ENCODE peak calls at places on chromosomes 16 and 17, in six cellular contexts. A, E, Y, V, O and G are unnamed samples.

GRCh38 chr17:76452646-76453430 is at the start of gene UBE2O:
- DNase-seq in E (peak; percentile 72), Y (peak; percentile 87), O (peak; percentile 84), V (peak; percentile 93), A (peak; percentile 88), G (peak; percentile 74)

GRCh38 chr16:66274335-66275110 is 92.0 kb upstream of the CDH5 start:
- DNase-seq in O (peak; percentile 71), E (no peak), V (peak; percentile 72), A (no peak), Y (peak; percentile 73), G (no peak)

GRCh38 chr16:25747160-25747758 is 55.5 kb downstream of the HS3ST4 start:
- DNase-seq in O (peak; percentile 1), A (no peak), E (no peak), Y (no peak), V (peak; percentile 55), G (no peak)

GRCh38 chr17:13118311-13118710 is 100.5 kb upstream of the ELAC2 start:
- DNase-seq in Y (no peak), V (no peak), O (no peak), E (no peak), A (no peak), G (no peak)

GRCh38 chr16:81553814-81554675 is 109.4 kb downstream of the CMIP start:
- DNase-seq in Y (peak; percentile 26), O (no peak), A (no peak), E (no peak), V (no peak), G (no peak)

GRCh38 chr16:74691093-74691855 is 9.4 kb downstream of the MLKL start:
- DNase-seq in A (no peak), E (no peak), V (no peak), Y (peak; percentile 50), O (peak; percentile 55), G (no peak)

GRCh38 chr16:88773812-88774291 is 11.2 kb downstream of the PIEZO1 start:
- DNase-seq in E (peak; percentile 47), O (peak; percentile 63), V (no peak), A (no peak), Y (peak; percentile 43), G (peak; percentile 82)

GRCh38 chr16:57512296-57513001 is 23.9 kb downstream of the CCDC102A start:
- DNase-seq in O (no peak), A (no peak), V (no peak), Y (no peak), E (no peak), G (no peak)

GRCh38 chr17:31522987-31523495 is 131.6 kb downstream of the RAB11FIP4 start:
- DNase-seq in Y (no peak), A (no peak), V (no peak), O (no peak), E (no peak), G (no peak)

GRCh38 chr17:27535178-27535928 is 79.1 kb downstream of the KSR1 start:
- DNase-seq in Y (peak; percentile 38), V (no peak), A (no peak), O (no peak), E (no peak), G (no peak)

GRCh38 chr17:35074711-35075707 is 11.5 kb upstream of the RFFL start:
- DNase-seq in Y (peak; percentile 42), E (no peak), O (no peak), V (no peak), A (no peak), G (no peak)

GRCh38 chr16:84842516-84843148 is 22.8 kb downstream of the CRISPLD2 start:
- DNase-seq in V (no peak), E (no peak), Y (no peak), O (no peak), A (no peak), G (no peak)

GRCh38 chr17:14622622-14623101 is 321.8 kb downstream of the HS3ST3B1 start:
- DNase-seq in V (no peak), A (no peak), O (no peak), Y (no peak), E (no peak), G (no peak)

GRCh38 chr16:58128721-58129096 is 472 bp downstream of the CFAP20 start:
- DNase-seq in O (no peak), E (no peak), A (no peak), V (peak; percentile 18), Y (no peak), G (no peak)

GRCh38 chr17:6780886-6781285 is 4.9 kb downstream of the FBXO39 start:
- DNase-seq in A (no peak), V (no peak), E (no peak), Y (no peak), O (peak; percentile 11), G (no peak)

GRCh38 chr17:8123695-8124349 is at the start of gene HES7:
- DNase-seq in Y (no peak), E (no peak), V (peak; percentile 57), A (no peak), O (no peak), G (no peak)

GRCh38 chr17:49523706-49524472 is 28.8 kb downstream of the NGFR start:
- DNase-seq in O (no peak), A (no peak), E (no peak), Y (no peak), V (no peak), G (no peak)

GRCh38 chr16:26598061-26598460 is 468.7 kb upstream of the C16orf82 start:
- DNase-seq in E (no peak), A (no peak), O (no peak), Y (peak; percentile 72), V (no peak), G (peak; percentile 25)

GRCh38 chr16:3965781-3966582 is 85.5 kb upstream of the CREBBP start:
- DNase-seq in V (no peak), E (no peak), Y (no peak), O (no peak), A (no peak), G (no peak)

GRCh38 chr16:50462793-50463507 is 85.2 kb upstream of the NKD1 start:
- DNase-seq in Y (no peak), O (no peak), A (no peak), V (no peak), E (no peak), G (no peak)

GRCh38 chr17:17119533-17119932 is 77.3 kb downstream of the MPRIP start:
- DNase-seq in E (no peak), O (peak; percentile 37), V (no peak), A (no peak), Y (peak; percentile 73), G (no peak)

GRCh38 chr16:31451681-31452351 is 7.5 kb upstream of the ARMC5 start:
- DNase-seq in O (peak; percentile 73), V (peak; percentile 80), A (no peak), Y (peak; percentile 83), E (peak; percentile 34), G (peak; percentile 64)

GRCh38 chr17:28226563-28226962 is 92.4 kb upstream of the TMEM97 start:
- DNase-seq in A (no peak), Y (no peak), V (no peak), E (no peak), O (no peak), G (no peak)

GRCh38 chr17:12665263-12666210 is at the start of gene MYOCD:
- DNase-seq in V (no peak), Y (peak; percentile 19), E (peak; percentile 37), A (peak; percentile 7), O (no peak), G (peak; percentile 50)

GRCh38 chr16:15650698-15651161 is 685 bp downstream of the NDE1 start:
- DNase-seq in Y (peak; percentile 29), V (no peak), E (peak; percentile 46), A (no peak), O (peak; percentile 14), G (no peak)

GRCh38 chr17:27631409-27631755 is 394 bp downstream of the LGALS9 start:
- DNase-seq in V (no peak), E (no peak), O (no peak), Y (no peak), A (no peak), G (no peak)

GRCh38 chr16:23950898-23951297 is 115.1 kb downstream of the PRKCB start:
- DNase-seq in A (no peak), V (peak; percentile 38), E (no peak), O (no peak), Y (no peak), G (no peak)

GRCh38 chr17:72778161-72779151 is 314.0 kb downstream of the SLC39A11 start:
- DNase-seq in V (no peak), Y (no peak), A (no peak), O (no peak), E (no peak), G (no peak)

GRCh38 chr17:80482058-80482318 is 5.6 kb upstream of the NPTX1 start:
- DNase-seq in A (no peak), Y (no peak), O (no peak), V (no peak), E (no peak), G (no peak)

GRCh38 chr17:49687878-49688491 is 10.1 kb upstream of the SPOP start:
- DNase-seq in V (peak; percentile 56), Y (peak; percentile 78), O (peak; percentile 84), A (no peak), E (no peak), G (peak; percentile 46)

GRCh38 chr17:35900693-35901487 is 20.7 kb upstream of the CCL5 start:
- DNase-seq in O (peak; percentile 23), V (no peak), Y (no peak), E (no peak), A (no peak), G (peak; percentile 39)

GRCh38 chr17:78651551-78651950 is 74.4 kb upstream of the DNAH17 start:
- DNase-seq in Y (peak; percentile 66), V (no peak), A (no peak), E (no peak), O (no peak), G (no peak)

GRCh38 chr17:49209061-49209571 is 1.3 kb downstream of the GNGT2 start:
- DNase-seq in Y (no peak), A (no peak), O (no peak), V (no peak), E (no peak), G (no peak)

GRCh38 chr17:73430848-73431247 is 119.0 kb upstream of the CDC42EP4 start:
- DNase-seq in A (no peak), Y (peak; percentile 23), E (no peak), O (peak; percentile 29), V (peak; percentile 58), G (peak; percentile 31)

GRCh38 chr16:30637952-30638351 is 12.8 kb upstream of the PRR14 start:
- DNase-seq in E (no peak), V (peak; percentile 79), A (no peak), O (peak; percentile 67), Y (peak; percentile 71), G (peak; percentile 42)

GRCh38 chr16:2295056-2295798 is 27.3 kb upstream of the RNPS1 start:
- DNase-seq in Y (no peak), V (no peak), E (no peak), A (no peak), O (no peak), G (no peak)

GRCh38 chr17:28317965-28318758 is 838 bp upstream of the TMEM97 start:
- DNase-seq in V (no peak), Y (no peak), E (no peak), O (no peak), A (no peak), G (no peak)